ENCODE peak calls at places on chromosomes 4 and X, in five cellular contexts. J is stimulated activated CD8-positive, alpha-beta memory T cell treated with anti-CD3 and anti-CD28 coated beads, Interleukin-15, amount 100 ng/mL, for 4 hours; A is EL; K is germinal center; Q is nucleus accumbens. X is an unnamed sample.

GRCh38 chr4:158934996-158935669 is 166.3 kb downstream of the FNIP2 start:
- DNase-seq in J (no peak), A (no peak), K (no peak), Q (no peak), X (no peak)

GRCh38 chr4:20127626-20128025 is 124.1 kb upstream of the SLIT2 start:
- DNase-seq in J (no peak), A (peak; percentile 7), K (no peak), Q (no peak), X (peak; percentile 9)

GRCh38 chr4:12399781-12400180 is 971.1 kb upstream of the HS3ST1 start:
- DNase-seq in J (no peak), A (no peak), K (no peak), Q (no peak), X (no peak)

GRCh38 chr4:1055721-1056590 is 44.5 kb downstream of the FGFRL1 start:
- DNase-seq in J (peak; percentile 73), A (no peak), K (peak; percentile 88), Q (no peak), X (peak; percentile 58)

GRCh38 chr4:16579866-16580265 is 318.6 kb downstream of the LDB2 start:
- DNase-seq in J (no peak), A (peak; percentile 43), K (no peak), Q (no peak), X (no peak)

GRCh38 chr4:73392936-73393335 is 11.2 kb upstream of the ALB start:
- DNase-seq in J (no peak), A (no peak), K (no peak), Q (no peak), X (no peak)

GRCh38 chrX:13048265-13048664 is 3.8 kb upstream of the FAM9C start:
- DNase-seq in J (no peak), A (peak; percentile 37), K (no peak), Q (no peak), X (no peak)

GRCh38 chr4:89868999-89869589 is 25.6 kb upstream of the MMRN1 start:
- DNase-seq in J (no peak), A (no peak), K (no peak), Q (no peak), X (no peak)

GRCh38 chrX:9367437-9367836 is 97.4 kb upstream of the TBL1X start:
- DNase-seq in J (no peak), A (no peak), K (no peak), Q (no peak), X (no peak)

GRCh38 chrX:134636859-134637258 is 21.4 kb downstream of the PLAC1 start:
- DNase-seq in J (no peak), A (no peak), K (no peak), Q (no peak), X (no peak)

GRCh38 chr4:74934016-74934821 is 1.3 kb downstream of the PARM1 start:
- DNase-seq in J (no peak), A (peak; percentile 20), K (peak; percentile 24), Q (no peak), X (peak; percentile 9)

GRCh38 chr4:10403633-10404445 is 53.4 kb downstream of the ZNF518B start:
- DNase-seq in J (no peak), A (peak; percentile 48), K (no peak), Q (no peak), X (peak; percentile 36)

GRCh38 chr4:85967872-85968271 is 392.0 kb downstream of the MAPK10 start:
- DNase-seq in J (no peak), A (peak; percentile 42), K (no peak), Q (no peak), X (no peak)

GRCh38 chr4:14965071-14965470 is 37.2 kb upstream of the CPEB2 start:
- DNase-seq in J (no peak), A (no peak), K (no peak), Q (no peak), X (no peak)

X was measured in hepatic stellate cell.